ENCODE peak calls at places on chromosomes 6 and 20, in nine cellular contexts. Z is body of pancreas, T is H1, G is ovary, U is A549, S is K562, J is gastrocnemius medialis, B is breast epithelium, R is heart left ventricle. E is an unnamed sample.

GRCh38 chr20:17967595-17968365 is 814 bp downstream of the SNX5 start:
- DNase-seq in J (no peak), R (no peak), T (no peak), B (peak), G (no peak), U (no peak), Z (no peak), S (peak), E (no peak)

GRCh38 chr6:160634706-160635105 is 29.4 kb downstream of the LPA start:
- DNase-seq in Z (no peak), J (no peak), S (no peak), B (no peak), R (peak), U (no peak), G (peak), T (no peak), E (no peak)

GRCh38 chr6:6230286-6230685 is 90.2 kb downstream of the F13A1 start:
- DNase-seq in S (no peak), J (no peak), U (peak), G (no peak), B (no peak), Z (no peak), T (no peak), R (no peak), E (no peak)

GRCh38 chr6:156410649-156411048 is 366.5 kb upstream of the ARID1B start:
- DNase-seq in J (no peak), T (no peak), B (no peak), G (no peak), Z (no peak), R (no peak), S (no peak), U (no peak), E (no peak)

GRCh38 chr20:34680586-34680985 is 3.7 kb upstream of the PIGU start:
- DNase-seq in S (no peak), R (no peak), T (no peak), U (no peak), J (no peak), Z (no peak), B (no peak), G (no peak), E (no peak)

GRCh38 chr6:34103321-34103720 is 42.6 kb downstream of the GRM4 start:
- DNase-seq in Z (no peak), U (no peak), T (no peak), B (no peak), R (no peak), J (no peak), S (peak), G (no peak), E (no peak)

GRCh38 chr6:84466521-84466920 is 239.1 kb upstream of the CEP162 start:
- DNase-seq in R (no peak), U (peak), J (no peak), B (no peak), G (no peak), T (no peak), Z (no peak), S (peak), E (no peak)

GRCh38 chr6:89792881-89793280 is 26.7 kb downstream of the MDN1 start:
- DNase-seq in G (no peak), B (no peak), U (peak), J (peak), R (no peak), Z (no peak), T (no peak), S (peak), E (no peak)

GRCh38 chr6:163688971-163689370 is 274.5 kb downstream of the QKI start:
- DNase-seq in U (no peak), S (no peak), J (no peak), B (no peak), R (no peak), G (no peak), T (no peak), Z (no peak), E (no peak)

GRCh38 chr6:5541751-5542432 is 280.6 kb downstream of the FARS2 start:
- DNase-seq in U (peak), Z (no peak), B (no peak), R (no peak), S (no peak), G (no peak), J (no peak), T (no peak), E (no peak)

GRCh38 chr6:69825904-69826303 is 29.1 kb upstream of the LMBRD1 start:
- DNase-seq in Z (peak), T (no peak), S (no peak), J (no peak), B (no peak), R (no peak), G (no peak), U (no peak), E (no peak)

GRCh38 chr20:3313681-3314080 is 74.7 kb upstream of the SLC4A11 start:
- DNase-seq in B (no peak), Z (peak), J (no peak), G (no peak), R (no peak), T (no peak), U (no peak), S (no peak), E (no peak)

GRCh38 chr20:3173582-3174441 is 463 bp upstream of the LZTS3 start:
- DNase-seq in S (peak), Z (peak), T (peak), B (peak), G (peak), U (peak), J (peak), R (peak), E (peak)

GRCh38 chr6:157912326-157912725 is 69.3 kb upstream of the SYNJ2 start:
- DNase-seq in G (peak), J (no peak), T (no peak), R (no peak), S (no peak), B (no peak), Z (no peak), U (no peak), E (no peak)

GRCh38 chr6:13673825-13674444 is 37.7 kb downstream of the RANBP9 start:
- DNase-seq in S (no peak), T (no peak), J (no peak), U (no peak), B (no peak), Z (no peak), R (no peak), G (no peak), E (no peak)

GRCh38 chr20:38970302-38970701 is 8.2 kb downstream of the DHX35 start:
- DNase-seq in J (no peak), U (peak), R (no peak), B (no peak), Z (no peak), S (no peak), G (no peak), T (no peak), E (no peak)

GRCh38 chr6:37838209-37838921 is 18.8 kb downstream of the ZFAND3 start:
- DNase-seq in B (no peak), S (no peak), J (no peak), G (no peak), U (no peak), T (no peak), R (no peak), Z (no peak), E (no peak)

DNA sequence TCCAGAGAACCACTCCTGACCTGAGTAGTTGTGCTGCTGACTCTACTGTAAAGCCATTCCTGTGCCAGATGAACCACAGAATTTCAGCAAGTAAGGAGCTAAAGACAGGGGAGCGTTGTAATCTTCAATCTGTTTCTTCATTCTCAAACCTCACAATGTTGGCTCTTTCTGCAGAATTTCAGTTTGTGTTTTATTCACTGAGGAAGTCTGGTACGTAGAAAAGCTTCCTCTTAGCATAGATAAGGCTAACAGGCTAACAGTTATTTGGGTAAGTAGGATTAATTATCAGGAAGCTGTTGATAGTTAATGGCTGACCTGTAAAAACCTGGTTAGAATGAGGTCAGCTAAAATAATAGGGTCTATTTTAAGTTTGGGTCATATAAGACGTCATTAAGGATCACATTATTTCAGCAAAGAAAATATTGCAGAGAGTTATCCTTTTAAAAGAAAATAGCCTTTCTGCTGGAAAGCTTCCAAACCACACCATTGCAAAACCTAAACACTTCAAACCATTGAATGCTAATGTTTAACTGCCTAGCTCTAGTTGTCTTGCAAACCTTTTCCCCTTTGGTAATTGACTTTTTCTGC is 14.1 kb upstream of the TENT5A start:
- DNase-seq in U (peak), B (no peak), J (no peak), Z (no peak), S (no peak), R (no peak), T (no peak), G (no peak), E (no peak)
- H3K27ac ChIP-seq in U (peak), B (peak), J (no peak), Z (peak), S (no peak), R (no peak), T (no peak), G (no peak), E (peak)

DNA sequence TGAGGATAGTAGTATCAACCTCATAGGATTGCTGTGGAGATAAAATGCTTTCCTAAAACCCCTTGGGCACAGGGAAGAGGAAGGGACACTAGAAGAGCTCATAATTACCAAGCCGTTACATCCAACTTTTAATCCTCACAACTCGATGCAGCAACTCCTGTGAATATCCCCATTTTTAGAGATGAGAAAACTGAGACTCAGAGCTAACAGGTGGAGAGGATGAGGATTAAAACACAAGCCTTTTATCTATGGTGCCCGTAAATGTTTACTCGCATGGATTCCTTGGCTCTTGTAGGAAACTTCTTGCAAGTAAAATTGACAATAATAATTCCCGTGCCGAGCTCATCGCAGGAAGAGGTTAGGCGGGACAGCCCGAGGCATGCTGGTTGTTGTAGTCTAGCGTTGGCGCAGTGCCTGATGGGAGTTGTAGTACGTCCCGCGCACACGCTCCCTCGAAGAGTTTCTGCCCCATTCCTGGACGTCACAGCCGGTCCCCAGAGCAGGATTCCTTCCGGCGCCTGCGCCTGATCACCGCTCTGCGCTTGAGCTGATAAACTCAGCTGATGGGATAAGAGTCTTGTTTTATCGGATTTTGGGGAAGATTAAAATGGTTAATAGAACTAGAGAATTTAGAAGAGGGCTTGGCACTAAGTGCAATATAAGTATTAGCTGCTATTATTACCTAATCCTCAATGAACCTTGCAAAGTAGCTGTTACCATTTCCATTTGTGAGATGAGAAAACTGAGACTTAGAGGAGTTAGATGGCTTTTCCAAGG is 2.8 kb upstream of the UBE2V1 start:
- DNase-seq in Z (peak), J (peak), T (peak), B (peak), G (peak), S (peak), U (peak), R (peak), E (peak)
- TF ChIP-seq POLR2A in Z (peak), J (peak), T (no peak), B (no peak), G (no peak), S (peak), U (peak), R (no peak), E (peak)

GRCh38 chr20:62225026-62225425 is 4.9 kb upstream of the HRH3 start:
- DNase-seq in G (no peak), Z (no peak), J (no peak), U (no peak), S (no peak), T (no peak), B (no peak), R (no peak), E (no peak)

GRCh38 chr20:62227977-62228958 is 8.2 kb upstream of the HRH3 start:
- DNase-seq in R (no peak), U (no peak), S (no peak), B (no peak), G (no peak), J (no peak), T (no peak), Z (peak), E (no peak)

GRCh38 chr20:62225820-62226635 is 6.0 kb upstream of the HRH3 start:
- DNase-seq in Z (no peak), U (no peak), S (no peak), B (no peak), J (no peak), R (no peak), T (no peak), G (no peak), E (no peak)

GRCh38 chr20:62227591-62227976 is 7.5 kb upstream of the HRH3 start:
- DNase-seq in J (no peak), G (no peak), U (no peak), T (no peak), S (no peak), R (no peak), B (no peak), Z (no peak), E (no peak)

GRCh38 chr20:62226707-62227590 is 6.9 kb upstream of the HRH3 start:
- DNase-seq in J (no peak), B (no peak), U (no peak), R (no peak), T (no peak), S (no peak), Z (no peak), G (no peak), E (no peak)
- H3K27ac ChIP-seq in J (no peak), B (no peak), U (no peak), R (no peak), T (no peak), S (no peak), Z (peak), G (no peak), E (no peak)

DNA sequence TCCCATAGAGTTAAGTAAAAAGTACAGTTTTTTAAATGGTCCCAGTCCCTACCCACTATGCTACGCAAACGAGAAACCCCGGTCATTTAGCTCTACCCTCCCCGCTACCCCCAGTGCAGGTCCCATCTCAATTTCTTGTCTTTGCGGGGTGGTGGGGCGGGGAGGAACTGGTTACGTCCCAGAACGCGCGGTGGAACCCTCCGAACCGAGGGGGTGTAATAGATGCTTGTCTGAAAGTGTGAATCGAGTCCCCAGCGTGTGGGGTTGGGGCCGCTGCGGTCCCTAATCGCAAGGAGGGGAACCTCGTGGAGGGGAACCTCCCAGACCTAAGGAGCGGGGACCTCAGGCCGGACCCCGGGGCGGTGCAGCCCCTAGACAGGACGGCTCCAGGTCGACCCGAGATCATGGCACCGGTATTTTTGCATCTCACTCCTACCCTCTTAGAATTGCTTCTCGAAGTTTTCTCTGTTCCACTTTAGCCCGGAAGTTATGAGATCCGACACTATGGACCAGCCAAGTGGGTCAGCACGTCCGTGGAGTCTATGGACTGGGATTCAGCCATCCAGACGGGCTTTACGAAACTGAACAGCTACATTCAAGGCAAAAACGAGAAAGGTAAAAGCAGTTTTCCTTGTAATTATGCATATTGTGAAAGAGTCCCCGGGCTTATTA is 779 bp downstream of the HEBP2 start:
- DNase-seq in Z (no peak), S (peak), B (no peak), R (peak), T (peak), J (peak), G (peak), U (no peak), E (peak)
- TF ChIP-seq POLR2A in Z (no peak), S (no peak), B (no peak), R (no peak), T (no peak), J (no peak), G (no peak), U (no peak), E (no peak)

GRCh38 chr6:35228483-35228882 is 14.7 kb downstream of the SCUBE3 start:
- DNase-seq in Z (no peak), G (no peak), T (no peak), S (no peak), J (no peak), R (no peak), B (no peak), U (no peak), E (no peak)
- H3K27ac ChIP-seq in Z (no peak), G (no peak), T (no peak), S (no peak), J (no peak), R (no peak), B (no peak), U (no peak), E (no peak)

DNA sequence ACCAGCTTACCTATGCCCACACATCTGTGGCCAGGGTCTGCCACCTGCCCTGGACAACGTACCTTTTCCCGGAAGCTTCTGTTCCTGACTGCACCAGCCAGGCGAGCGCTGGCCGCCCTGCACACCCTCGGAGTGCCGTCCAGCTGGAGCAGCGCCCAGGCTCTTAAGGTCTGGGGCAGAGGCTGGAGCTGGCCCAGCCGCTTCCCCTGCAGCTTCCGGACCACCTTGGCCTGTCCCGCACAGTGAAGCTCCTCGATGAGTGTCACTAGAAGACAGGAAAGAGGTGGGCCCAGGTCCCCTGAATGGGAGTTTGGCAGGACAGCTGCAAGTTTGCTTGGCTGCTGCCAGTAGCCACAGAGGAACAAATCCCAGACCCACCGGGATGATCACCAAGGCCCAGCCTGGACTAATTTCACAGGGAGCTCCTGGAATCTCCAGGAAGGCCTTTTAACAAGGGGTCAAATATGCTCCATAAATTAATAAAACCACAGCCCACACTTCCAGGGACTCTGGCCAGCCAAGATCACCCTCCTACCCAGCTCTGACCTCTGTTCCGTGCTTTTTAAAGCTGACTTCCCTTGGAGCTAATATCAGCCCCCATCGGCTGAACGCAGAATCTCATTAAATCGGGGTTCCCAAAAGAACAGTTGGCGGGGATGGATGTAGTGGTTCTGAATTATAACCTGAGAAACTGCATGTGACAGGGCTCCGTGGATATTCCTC is 82.3 kb downstream of the PTPN1 start:
- DNase-seq in S (no peak), B (no peak), T (no peak), J (no peak), R (peak), G (peak), U (no peak), Z (peak), E (peak)
- TF ChIP-seq POLR2A in S (no peak), B (no peak), T (no peak), J (no peak), R (no peak), G (no peak), U (no peak), Z (no peak), E (no peak)

GRCh38 chr6:47057830-47058540 is 15.9 kb upstream of the ADGRF1 start:
- DNase-seq in S (no peak), R (no peak), T (no peak), J (no peak), G (no peak), Z (no peak), U (peak), B (no peak), E (no peak)
- H3K27ac ChIP-seq in S (no peak), R (no peak), T (no peak), J (no peak), G (no peak), Z (no peak), U (no peak), B (peak), E (no peak)

GRCh38 chr20:62928246-62928939 is 2.1 kb upstream of the DIDO1 start:
- DNase-seq in G (peak), R (no peak), Z (no peak), U (no peak), S (no peak), B (no peak), J (no peak), T (no peak), E (no peak)

GRCh38 chr20:62924567-62925419 is 1.5 kb downstream of the DIDO1 start:
- DNase-seq in R (no peak), Z (peak), T (no peak), B (no peak), G (no peak), J (no peak), U (peak), S (no peak), E (no peak)

GRCh38 chr20:62927128-62927705 is 912 bp upstream of the DIDO1 start:
- DNase-seq in Z (no peak), U (no peak), T (no peak), S (no peak), G (no peak), J (no peak), R (no peak), B (no peak), E (no peak)

GRCh38 chr20:62925420-62926228 is 681 bp downstream of the DIDO1 start:
- DNase-seq in T (no peak), G (peak), J (no peak), R (peak), S (no peak), U (peak), Z (peak), B (no peak), E (no peak)

DNA sequence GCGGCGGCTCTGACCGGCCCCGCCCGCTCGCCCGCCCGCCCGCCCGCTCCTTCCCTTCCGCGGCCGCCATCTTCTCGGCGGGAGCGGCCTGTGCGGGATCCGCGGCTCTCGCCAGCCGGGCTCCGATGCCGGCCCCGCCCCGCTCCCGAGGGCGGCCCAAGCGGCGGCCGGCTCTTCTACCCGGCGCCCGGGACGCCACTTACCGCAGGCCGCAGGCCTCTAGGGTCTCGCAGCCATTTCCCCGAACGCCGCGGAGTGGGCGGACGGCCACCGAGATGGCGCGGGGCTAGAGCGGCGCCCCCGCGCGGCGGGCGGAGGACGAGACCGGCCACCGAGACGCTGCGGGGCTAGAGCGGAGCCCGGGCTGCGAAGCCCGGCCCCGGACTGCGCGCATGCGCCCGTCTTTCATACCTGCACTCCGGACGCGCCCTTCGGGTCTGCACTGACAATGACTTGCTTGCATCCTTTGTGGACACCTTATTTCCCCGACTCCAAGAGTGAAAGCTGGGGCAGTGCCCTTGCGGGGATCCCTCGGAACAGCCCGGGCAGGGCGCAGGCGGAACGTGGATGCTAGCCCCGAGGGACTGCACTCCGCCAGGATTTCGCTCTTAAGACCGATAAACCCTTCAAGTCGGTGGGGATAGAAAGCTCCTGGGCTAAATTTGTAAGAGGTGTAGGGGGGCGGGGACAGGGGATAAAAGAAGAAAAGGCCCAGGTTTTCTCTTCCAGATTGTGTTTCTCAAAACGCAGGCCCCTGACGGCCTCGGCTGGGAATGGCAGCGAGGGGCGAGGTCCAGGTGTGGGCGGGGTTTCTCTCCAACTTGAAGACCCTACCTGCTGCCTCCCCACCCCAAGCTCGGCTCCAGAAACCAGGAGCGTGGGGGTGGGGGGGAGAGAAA is at the start of gene DIDO1:
- DNase-seq in G (peak), Z (peak), J (peak), B (peak), R (peak), S (peak), T (peak), U (peak), E (peak)
- TF ChIP-seq POLR2A in G (peak), Z (peak), J (peak), B (peak), R (no peak), S (peak), T (peak), U (no peak), E (peak)